ENCODE peak calls at places on chromosomes 3 and 15, in nine cellular contexts. N is IMR-90, M is psoas muscle, K is WTC11, E is fibroblast of mammary gland, Z is astrocyte of the spinal cord, H is Peyer's patch, A is GM13977, V is GM12865. C is an unnamed sample.

GRCh38 chr3:58994746-58995330 is 55.0 kb downstream of the CFAP20DC start:
- DNase-seq in N (peak), M (no peak), K (peak), E (peak), Z (peak), H (no peak), A (peak), V (peak), C (peak)

GRCh38 chr3:173037840-173038483 is 103.1 kb downstream of the SPATA16 start:
- DNase-seq in N (no peak), M (no peak), K (no peak), E (no peak), Z (no peak), H (no peak), A (no peak), V (no peak), C (no peak)

GRCh38 chr3:59939826-59940426 is 890.1 kb upstream of the CFAP20DC start:
- DNase-seq in N (no peak), M (no peak), K (no peak), E (no peak), Z (no peak), H (no peak), A (no peak), V (no peak), C (no peak)

GRCh38 chr3:33787328-33788009 is 11.0 kb upstream of the PDCD6IP start:
- DNase-seq in N (peak), M (no peak), K (peak), E (peak), Z (peak), H (peak), A (peak), V (peak), C (peak)

GRCh38 chr15:32671339-32672325 is 30.1 kb downstream of the SCG5 start:
- DNase-seq in N (no peak), M (no peak), K (no peak), E (no peak), Z (no peak), H (no peak), A (no peak), V (no peak), C (no peak)

GRCh38 chr15:63075072-63075995 is 32.8 kb downstream of the TPM1 start:
- DNase-seq in N (peak), M (no peak), K (no peak), E (peak), Z (peak), H (no peak), A (no peak), V (peak), C (no peak)

GRCh38 chr3:193593666-193594025 is 638 bp downstream of the OPA1 start:
- DNase-seq in N (peak), M (no peak), K (no peak), E (peak), Z (peak), H (no peak), A (peak), V (peak), C (peak)

GRCh38 chr3:105177558-105177957 is 189.2 kb upstream of the ALCAM start:
- DNase-seq in N (peak), M (no peak), K (no peak), E (peak), Z (no peak), H (no peak), A (no peak), V (no peak), C (no peak)

GRCh38 chr15:65106011-65106590 is 8.9 kb downstream of the UBAP1L start:
- DNase-seq in N (no peak), M (no peak), K (no peak), E (no peak), Z (no peak), H (no peak), A (no peak), V (peak), C (no peak)

GRCh38 chr3:20069178-20069532 is 28.9 kb downstream of the KAT2B start:
- DNase-seq in N (no peak), M (no peak), K (no peak), E (no peak), Z (no peak), H (no peak), A (no peak), V (no peak), C (no peak)

GRCh38 chr3:146115619-146116018 is 45.4 kb downstream of the PLOD2 start:
- DNase-seq in N (no peak), M (no peak), K (no peak), E (no peak), Z (no peak), H (no peak), A (no peak), V (no peak), C (no peak)

GRCh38 chr3:2156244-2156847 is 57.7 kb downstream of the CNTN4 start:
- DNase-seq in N (no peak), M (no peak), K (peak), E (peak), Z (no peak), H (no peak), A (peak), V (peak), C (no peak)
- TF ChIP-seq CTCF in N (no peak), M (no peak), K (peak), E (peak), Z (peak), H (peak), A (peak), V (peak), C (peak)

DNA sequence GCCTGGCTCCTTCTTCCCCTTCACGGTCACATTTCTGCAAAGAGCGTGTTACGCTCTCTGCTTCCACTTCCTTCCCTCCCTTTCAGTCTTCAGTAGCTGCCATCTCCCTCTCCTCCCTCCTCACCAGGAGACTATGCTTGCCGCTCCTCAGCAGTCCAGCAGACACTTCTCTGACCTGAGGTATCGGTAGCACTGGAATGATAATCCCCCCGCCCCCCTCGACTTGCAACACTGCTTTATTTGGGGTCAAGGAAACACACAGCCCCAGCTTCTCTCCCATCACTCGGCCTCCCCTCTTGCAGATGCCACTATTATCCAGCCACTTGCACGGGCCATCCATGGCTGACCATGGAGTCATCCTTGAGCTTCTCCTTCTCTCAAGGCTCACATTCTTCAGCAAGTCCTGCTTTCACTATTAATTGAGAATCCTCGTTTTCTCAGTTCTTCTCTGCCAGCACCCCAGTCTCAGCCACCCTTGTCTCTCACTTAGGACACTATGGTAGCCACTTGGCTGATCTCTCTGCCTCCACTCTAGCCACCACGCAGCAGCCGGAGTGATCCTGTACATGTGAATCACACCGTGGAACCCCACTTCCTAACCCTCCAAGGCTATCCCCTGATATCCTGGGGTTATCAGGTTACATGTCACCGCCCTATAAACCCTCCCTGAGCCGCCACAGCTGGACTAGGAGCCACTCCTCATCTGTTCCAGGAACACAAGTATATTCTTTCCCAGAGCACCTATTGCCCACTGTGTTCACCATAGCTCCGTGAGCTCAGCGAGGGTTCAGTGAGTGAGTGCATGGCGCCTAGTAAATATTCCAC is 960 bp upstream of the PARP14 start:
- DNase-seq in N (peak), M (peak), K (no peak), E (peak), Z (no peak), H (peak), A (no peak), V (peak), C (peak)
- TF ChIP-seq CTCF in N (no peak), M (no peak), K (no peak), E (no peak), Z (no peak), H (no peak), A (no peak), V (no peak), C (peak)

GRCh38 chr3:67381667-67382272 is 272.6 kb downstream of the SUCLG2 start:
- DNase-seq in N (peak), M (no peak), K (no peak), E (peak), Z (peak), H (no peak), A (peak), V (peak), C (peak)

GRCh38 chr3:67386446-67386845 is 268.0 kb downstream of the SUCLG2 start:
- DNase-seq in N (peak), M (no peak), K (no peak), E (no peak), Z (no peak), H (no peak), A (no peak), V (peak), C (no peak)

GRCh38 chr3:67382551-67382950 is 271.9 kb downstream of the SUCLG2 start:
- DNase-seq in N (peak), M (no peak), K (no peak), E (no peak), Z (peak), H (no peak), A (no peak), V (no peak), C (no peak)

GRCh38 chr3:67383379-67383778 is 271.0 kb downstream of the SUCLG2 start:
- DNase-seq in N (no peak), M (no peak), K (no peak), E (no peak), Z (peak), H (no peak), A (no peak), V (no peak), C (no peak)

GRCh38 chr3:67384790-67385397 is 269.5 kb downstream of the SUCLG2 start:
- DNase-seq in N (peak), M (no peak), K (peak), E (peak), Z (peak), H (no peak), A (peak), V (peak), C (no peak)
- TF ChIP-seq CTCF in N (peak), M (peak), K (peak), E (peak), Z (peak), H (peak), A (peak), V (peak), C (peak)

GRCh38 chr3:167837430-167837829 is 101.9 kb downstream of the SERPINI1 start:
- DNase-seq in N (no peak), M (no peak), K (no peak), E (peak), Z (peak), H (no peak), A (no peak), V (no peak), C (no peak)
- TF ChIP-seq CTCF in N (peak), M (peak), K (no peak), E (peak), Z (no peak), H (no peak), A (no peak), V (no peak), C (no peak)

GRCh38 chr3:179853176-179853575 is 183.6 kb downstream of the PEX5L start:
- DNase-seq in N (peak), M (no peak), K (no peak), E (peak), Z (peak), H (no peak), A (peak), V (peak), C (no peak)

DNA sequence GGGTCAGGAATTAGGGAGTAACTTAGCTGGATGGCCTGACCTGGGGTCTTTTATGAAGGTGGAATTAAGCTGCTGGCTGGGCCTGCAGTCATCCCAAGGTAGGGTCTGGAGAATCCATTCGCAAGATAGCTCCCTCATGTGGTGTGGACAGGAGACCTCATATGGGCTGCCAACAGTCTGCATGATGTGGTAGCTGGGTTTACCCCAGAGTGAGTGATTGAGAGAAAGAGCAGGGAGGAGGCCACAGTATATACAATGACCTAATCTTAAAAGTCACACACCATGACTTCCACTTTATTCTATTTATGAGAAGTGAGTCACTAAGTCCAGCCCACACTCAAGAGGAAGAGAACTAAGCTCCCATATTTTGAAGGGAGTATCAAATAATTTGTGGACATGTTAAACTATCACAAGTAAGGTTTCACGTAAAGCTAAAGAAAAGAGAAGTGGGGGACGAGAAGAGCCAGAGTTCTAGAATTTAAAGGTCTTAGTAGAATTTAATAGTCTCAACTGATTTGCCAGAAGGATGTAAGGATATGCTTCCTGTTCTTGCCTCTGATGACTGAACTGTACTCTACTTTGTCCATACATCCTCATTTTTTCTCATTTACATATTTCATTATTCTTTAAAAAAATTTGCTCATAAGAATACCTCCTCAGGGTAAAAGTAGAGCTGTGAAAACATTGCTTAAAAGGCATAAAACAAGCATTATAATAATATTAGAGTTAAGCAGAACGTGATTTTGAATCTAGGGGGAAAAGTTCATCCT is 184.4 kb downstream of the PEX5L start:
- DNase-seq in N (peak), M (no peak), K (peak), E (peak), Z (peak), H (no peak), A (peak), V (peak), C (no peak)
- TF ChIP-seq CTCF in N (peak), M (no peak), K (no peak), E (peak), Z (peak), H (no peak), A (peak), V (no peak), C (no peak)

DNA sequence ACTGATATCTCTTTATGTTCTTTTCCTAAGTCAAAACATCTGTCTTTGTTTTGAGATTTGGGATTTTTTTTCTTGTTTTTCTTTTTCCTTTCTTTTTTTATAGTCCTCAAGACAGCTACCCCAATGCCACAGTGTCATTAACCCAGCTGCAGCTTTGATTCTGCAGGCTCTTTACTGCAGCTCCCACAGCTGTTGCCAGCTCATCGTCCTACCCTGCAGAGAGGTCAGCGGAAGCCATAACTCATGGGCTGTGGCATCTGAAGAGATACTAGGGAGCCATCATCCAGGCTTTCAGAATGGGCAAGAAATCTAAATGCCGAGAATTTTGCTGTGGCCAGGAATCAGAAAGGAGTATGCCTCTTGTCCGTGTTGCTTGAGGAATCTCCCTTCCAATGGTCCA is 44.3 kb upstream of the SLC24A5 start:
- DNase-seq in N (no peak), M (no peak), K (no peak), E (no peak), Z (no peak), H (no peak), A (no peak), V (no peak), C (no peak)
- TF ChIP-seq CTCF in N (no peak), M (no peak), K (no peak), E (no peak), Z (no peak), H (no peak), A (no peak), V (no peak), C (no peak)

GRCh38 chr3:62210016-62210415 is 163.3 kb downstream of the FEZF2 start:
- DNase-seq in N (no peak), M (no peak), K (no peak), E (peak), Z (no peak), H (no peak), A (no peak), V (no peak), C (no peak)

GRCh38 chr3:62214850-62215249 is 158.5 kb downstream of the FEZF2 start:
- DNase-seq in N (no peak), M (no peak), K (peak), E (no peak), Z (no peak), H (no peak), A (no peak), V (no peak), C (no peak)

GRCh38 chr3:62208385-62208784 is 165.0 kb downstream of the FEZF2 start:
- DNase-seq in N (no peak), M (no peak), K (no peak), E (no peak), Z (no peak), H (no peak), A (no peak), V (no peak), C (no peak)

GRCh38 chr3:62207197-62207596 is 166.2 kb downstream of the FEZF2 start:
- DNase-seq in N (no peak), M (no peak), K (no peak), E (no peak), Z (no peak), H (no peak), A (no peak), V (no peak), C (no peak)

GRCh38 chr3:62211675-62212429 is 161.5 kb downstream of the FEZF2 start:
- DNase-seq in N (no peak), M (no peak), K (no peak), E (no peak), Z (peak), H (no peak), A (no peak), V (no peak), C (peak)
- TF ChIP-seq CTCF in N (no peak), M (no peak), K (no peak), E (peak), Z (peak), H (no peak), A (no peak), V (no peak), C (no peak)

GRCh38 chr15:61856295-61856694 is 204.0 kb downstream of the VPS13C start:
- DNase-seq in N (no peak), M (no peak), K (no peak), E (no peak), Z (no peak), H (no peak), A (no peak), V (no peak), C (no peak)
- TF ChIP-seq CTCF in N (no peak), M (no peak), K (no peak), E (peak), Z (no peak), H (no peak), A (no peak), V (no peak), C (no peak)

C was measured in RWPE1.